ENCODE peak calls at places on chromosomes 1 and 21, in six cellular contexts. One of them, this sample, is unnamed.

GRCh38 chr1:119380983-119381662 is 12.5 kb downstream of the HAO2 start:
- DNase-seq in left ventricle myocardium inferior: no peak
- DNase-seq in kidney glomerular epithelial cell: no peak
- DNase-seq in choroid plexus epithelial cell: no peak
- DNase-seq in KBM-7: no peak
- DNase-seq in spleen: no peak
- DNase-seq in this sample: no peak

GRCh38 chr1:166089804-166090203 is 77.0 kb downstream of the FAM78B start:
- DNase-seq in left ventricle myocardium inferior: no peak
- DNase-seq in kidney glomerular epithelial cell: no peak
- DNase-seq in choroid plexus epithelial cell: no peak
- DNase-seq in KBM-7: peak; percentile 36
- DNase-seq in spleen: no peak
- DNase-seq in this sample: no peak

GRCh38 chr1:161954466-161954865 is 69.2 kb downstream of the OLFML2B start:
- DNase-seq in left ventricle myocardium inferior: no peak
- DNase-seq in kidney glomerular epithelial cell: no peak
- DNase-seq in choroid plexus epithelial cell: peak; percentile 23
- DNase-seq in KBM-7: no peak
- DNase-seq in spleen: no peak
- DNase-seq in this sample: no peak

GRCh38 chr21:25578070-25578961 is 29.0 kb downstream of the MRPL39 start:
- DNase-seq in left ventricle myocardium inferior: no peak
- DNase-seq in kidney glomerular epithelial cell: no peak
- DNase-seq in choroid plexus epithelial cell: no peak
- DNase-seq in KBM-7: peak; percentile 19
- DNase-seq in spleen: no peak
- DNase-seq in this sample: no peak

GRCh38 chr1:23611601-23612327 is 52.5 kb upstream of the ID3 start:
- DNase-seq in left ventricle myocardium inferior: no peak
- DNase-seq in kidney glomerular epithelial cell: no peak
- DNase-seq in choroid plexus epithelial cell: no peak
- DNase-seq in KBM-7: no peak
- DNase-seq in spleen: no peak
- DNase-seq in this sample: no peak

GRCh38 chr21:43192501-43193081 is 23.8 kb downstream of the CRYAA start:
- DNase-seq in left ventricle myocardium inferior: no peak
- DNase-seq in kidney glomerular epithelial cell: no peak
- DNase-seq in choroid plexus epithelial cell: no peak
- DNase-seq in KBM-7: no peak
- DNase-seq in spleen: peak; percentile 53
- DNase-seq in this sample: no peak

GRCh38 chr21:38241029-38241740 is 15.6 kb upstream of the KCNJ15 start:
- DNase-seq in left ventricle myocardium inferior: peak; percentile 24
- DNase-seq in kidney glomerular epithelial cell: no peak
- DNase-seq in choroid plexus epithelial cell: peak; percentile 76
- DNase-seq in KBM-7: no peak
- DNase-seq in spleen: no peak
- DNase-seq in this sample: no peak

GRCh38 chr1:109392788-109393580 is 4.7 kb downstream of the SORT1 start:
- DNase-seq in left ventricle myocardium inferior: peak; percentile 74
- DNase-seq in kidney glomerular epithelial cell: peak; percentile 27
- DNase-seq in choroid plexus epithelial cell: peak; percentile 86
- DNase-seq in KBM-7: peak; percentile 42
- DNase-seq in spleen: no peak
- DNase-seq in this sample: no peak

GRCh38 chr1:180157108-180157507 is 2.4 kb downstream of the QSOX1 start:
- DNase-seq in left ventricle myocardium inferior: no peak
- DNase-seq in kidney glomerular epithelial cell: no peak
- DNase-seq in choroid plexus epithelial cell: peak; percentile 62
- DNase-seq in KBM-7: no peak
- DNase-seq in spleen: no peak
- DNase-seq in this sample: peak; percentile 23

GRCh38 chr1:89844236-89844807 is 23.5 kb downstream of the LRRC8D start:
- DNase-seq in left ventricle myocardium inferior: no peak
- DNase-seq in kidney glomerular epithelial cell: no peak
- DNase-seq in choroid plexus epithelial cell: peak; percentile 43
- DNase-seq in KBM-7: no peak
- DNase-seq in spleen: no peak
- DNase-seq in this sample: no peak

GRCh38 chr1:151816964-151817730 is 11.9 kb upstream of the LINGO4 start:
- DNase-seq in left ventricle myocardium inferior: no peak
- DNase-seq in kidney glomerular epithelial cell: no peak
- DNase-seq in choroid plexus epithelial cell: no peak
- DNase-seq in KBM-7: peak; percentile 29
- DNase-seq in spleen: no peak
- DNase-seq in this sample: no peak